ENCODE peak calls at places on chromosomes 13 and 19, in four cellular contexts. F is IMR-90, O is esophagus squamous epithelium, H is tibial artery. P is an unnamed sample. For H3K4me1, the result is how much of the 10 kb centered on the place peaks cover.

GRCh38 chr19:6723738-6724137 is 3.3 kb upstream of the C3 start:
- DNase-seq in F (no peak), H (no peak), O (no peak), P (peak)

GRCh38 chr13:52024481-52024880 is at the start of gene UTP14C:
- DNase-seq in F (no peak), H (no peak), O (no peak), P (no peak)

GRCh38 chr13:102422690-102423089 is 20.8 kb upstream of the FGF14 start:
- DNase-seq in O (no peak), H (no peak), F (no peak), P (no peak)

GRCh38 chr19:47221080-47221841 is 9.7 kb downstream of the BBC3 start:
- DNase-seq in O (no peak), F (no peak), H (no peak), P (no peak)

GRCh38 chr13:50780201-50781015 is 63.1 kb downstream of the DLEU7 start:
- DNase-seq in F (no peak), O (no peak), H (no peak), P (no peak)

GRCh38 chr13:36344886-36345437 is 1.2 kb downstream of the SPART start:
- DNase-seq in O (no peak), H (no peak), F (no peak), P (peak)

GRCh38 chr19:57719424-57719823 is 8.0 kb downstream of the ZNF671 start:
- DNase-seq in F (no peak), H (no peak), O (no peak), P (no peak)

GRCh38 chr13:110925023-110925608 is 10.2 kb upstream of the ANKRD10 start:
- DNase-seq in H (no peak), F (no peak), O (no peak), P (no peak)

GRCh38 chr19:28968721-28969120 is 244.2 kb downstream of the UQCRFS1 start:
- DNase-seq in F (no peak), H (no peak), O (no peak), P (no peak)

GRCh38 chr19:50728084-50728737 is 5.0 kb downstream of the CLEC11A start:
- DNase-seq in O (no peak), H (no peak), F (peak), P (peak)

GRCh38 chr13:48412100-48412556 is 785 bp downstream of the LPAR6 start:
- DNase-seq in F (peak), H (no peak), O (no peak), P (no peak)
- H3K27ac ChIP-seq in F (peak), H (peak), O (peak), P (peak)

GRCh38 chr19:16588089-16588823 is 16.0 kb upstream of the SLC35E1 start:
- DNase-seq in F (peak), H (no peak), O (no peak), P (no peak)
- H3K4me1 ChIP-seq in F (under half), H (under half), O (under half), P (under half)

GRCh38 chr19:49662011-49662410 is 3.6 kb downstream of the IRF3 start:
- DNase-seq in H (no peak), O (no peak), F (no peak), P (no peak)
- H3K27ac ChIP-seq in H (no peak), O (no peak), F (no peak), P (no peak)

GRCh38 chr19:31315621-31316011 is 33.6 kb downstream of the TSHZ3 start:
- DNase-seq in O (no peak), F (no peak), H (no peak), P (no peak)
- H3K4me1 ChIP-seq in O (under half), F (under half), H (under half), P (under half)

GRCh38 chr13:28423010-28423409 is 71.9 kb downstream of the FLT1 start:
- DNase-seq in O (no peak), H (peak), F (no peak), P (no peak)
- H3K27ac ChIP-seq in O (no peak), H (no peak), F (no peak), P (no peak)

GRCh38 chr13:99650410-99650809 is 149.1 kb downstream of the TM9SF2 start:
- DNase-seq in O (no peak), F (no peak), H (no peak), P (no peak)
- H3K4me1 ChIP-seq in O (under half), F (under half), H (under half), P (under half)